ENCODE peak calls at places on chromosomes 1 and 21, in four cellular contexts. W is PC-3, Z is NCI-H1417, K is fibroblast of the aortic adventitia. E is an unnamed sample.

GRCh38 chr1:202656951-202657646 is 53.2 kb downstream of the SYT2 start:
- DNase-seq in W (peak), Z (no peak), K (peak), E (no peak)

GRCh38 chr1:9874959-9875635 is 35.0 kb downstream of the CTNNBIP1 start:
- DNase-seq in W (peak), Z (peak), K (peak), E (no peak)

GRCh38 chr21:45593162-45594022 is 50.1 kb upstream of the PCBP3 start:
- DNase-seq in W (no peak), Z (no peak), K (no peak), E (no peak)

GRCh38 chr1:117600966-117601365 is 4.9 kb upstream of the TENT5C start:
- DNase-seq in W (no peak), Z (no peak), K (peak), E (no peak)

GRCh38 chr1:43704838-43705237 is 2.5 kb upstream of the ST3GAL3 start:
- DNase-seq in W (peak), Z (no peak), K (peak), E (no peak)

GRCh38 chr1:58858344-58858673 is 74.5 kb upstream of the JUN start:
- DNase-seq in W (peak), Z (no peak), K (peak), E (no peak)

GRCh38 chr21:31011412-31011811 is 26.9 kb downstream of the KRTAP19-8 start:
- DNase-seq in W (no peak), Z (no peak), K (no peak), E (no peak)

GRCh38 chr1:178869114-178869697 is 1.7 kb downstream of the ANGPTL1 start:
- DNase-seq in W (no peak), Z (no peak), K (peak), E (no peak)

GRCh38 chr1:168794057-168794456 is 65.1 kb upstream of the DPT start:
- DNase-seq in W (no peak), Z (no peak), K (no peak), E (no peak)

GRCh38 chr1:16082283-16083038 is 9.0 kb upstream of the FAM131C start:
- DNase-seq in W (peak), Z (peak), K (peak), E (peak)

GRCh38 chr1:159584536-159584935 is 3.1 kb upstream of the APCS start:
- DNase-seq in W (no peak), Z (no peak), K (no peak), E (no peak)

GRCh38 chr1:30083800-30084464 is 639.5 kb downstream of the MATN1 start:
- DNase-seq in W (peak), Z (no peak), K (peak), E (no peak)

GRCh38 chr1:201656670-201657032 is 117.7 kb downstream of the NAV1 start:
- DNase-seq in W (no peak), Z (peak), K (no peak), E (no peak)

GRCh38 chr1:84634536-84635205 is 55.6 kb downstream of the SSX2IP start:
- DNase-seq in W (peak), Z (no peak), K (no peak), E (no peak)

GRCh38 chr1:56524263-56524662 is 55.1 kb downstream of the PLPP3 start:
- DNase-seq in W (no peak), Z (no peak), K (no peak), E (no peak)

GRCh38 chr1:64493864-64494263 is 23.9 kb downstream of the CACHD1 start:
- DNase-seq in W (no peak), Z (no peak), K (no peak), E (no peak)